ENCODE peak calls at places on chromosomes 4 and X, in nine cellular contexts. One of them, this sample, is unnamed.

GRCh38 chrX:72121381-72121780 is 10.3 kb downstream of the RTL5 start:
- DNase-seq in HT1080: peak
- DNase-seq in GM23248: peak
- DNase-seq in naive thymus-derived CD8-positive, alpha-beta T cell: no peak
- DNase-seq in psoas muscle: peak
- DNase-seq in AG09309: peak
- DNase-seq in activated CD8-positive, alpha-beta memory T cell treated with anti-CD3 and anti-CD28 coated beads for 1 hour: no peak
- DNase-seq in ureter: peak
- DNase-seq in NCI-H460: no peak
- DNase-seq in this sample: peak

GRCh38 chrX:130726661-130727060 is 176.3 kb downstream of the ENOX2 start:
- DNase-seq in AG09309: peak
- DNase-seq in psoas muscle: no peak
- DNase-seq in HT1080: peak
- DNase-seq in naive thymus-derived CD8-positive, alpha-beta T cell: no peak
- DNase-seq in NCI-H460: no peak
- DNase-seq in activated CD8-positive, alpha-beta memory T cell treated with anti-CD3 and anti-CD28 coated beads for 1 hour: no peak
- DNase-seq in ureter: no peak
- DNase-seq in GM23248: peak
- DNase-seq in this sample: no peak

GRCh38 chr4:114495471-114495928 is 103.1 kb upstream of the UGT8 start:
- DNase-seq in NCI-H460: no peak
- DNase-seq in activated CD8-positive, alpha-beta memory T cell treated with anti-CD3 and anti-CD28 coated beads for 1 hour: no peak
- DNase-seq in psoas muscle: no peak
- DNase-seq in GM23248: no peak
- DNase-seq in HT1080: no peak
- DNase-seq in ureter: no peak
- DNase-seq in naive thymus-derived CD8-positive, alpha-beta T cell: no peak
- DNase-seq in AG09309: no peak
- DNase-seq in this sample: no peak

GRCh38 chrX:86021652-86022289 is 25.6 kb downstream of the CHM start:
- DNase-seq in HT1080: no peak
- DNase-seq in psoas muscle: no peak
- DNase-seq in NCI-H460: no peak
- DNase-seq in GM23248: no peak
- DNase-seq in naive thymus-derived CD8-positive, alpha-beta T cell: no peak
- DNase-seq in ureter: no peak
- DNase-seq in activated CD8-positive, alpha-beta memory T cell treated with anti-CD3 and anti-CD28 coated beads for 1 hour: no peak
- DNase-seq in AG09309: no peak
- DNase-seq in this sample: no peak

GRCh38 chrX:3244203-3244743 is 102.2 kb downstream of the MXRA5 start:
- DNase-seq in ureter: no peak
- DNase-seq in activated CD8-positive, alpha-beta memory T cell treated with anti-CD3 and anti-CD28 coated beads for 1 hour: no peak
- DNase-seq in AG09309: peak
- DNase-seq in NCI-H460: no peak
- DNase-seq in GM23248: peak
- DNase-seq in naive thymus-derived CD8-positive, alpha-beta T cell: no peak
- DNase-seq in HT1080: peak
- DNase-seq in psoas muscle: no peak
- DNase-seq in this sample: no peak

GRCh38 chrX:119606508-119607389 is 525 bp upstream of the NKRF start:
- DNase-seq in GM23248: peak
- DNase-seq in naive thymus-derived CD8-positive, alpha-beta T cell: no peak
- DNase-seq in AG09309: peak
- DNase-seq in activated CD8-positive, alpha-beta memory T cell treated with anti-CD3 and anti-CD28 coated beads for 1 hour: no peak
- DNase-seq in NCI-H460: no peak
- DNase-seq in psoas muscle: no peak
- DNase-seq in ureter: no peak
- DNase-seq in HT1080: no peak
- DNase-seq in this sample: no peak

GRCh38 chrX:132744470-132744869 is 214.0 kb downstream of the HS6ST2 start:
- DNase-seq in HT1080: no peak
- DNase-seq in naive thymus-derived CD8-positive, alpha-beta T cell: no peak
- DNase-seq in activated CD8-positive, alpha-beta memory T cell treated with anti-CD3 and anti-CD28 coated beads for 1 hour: no peak
- DNase-seq in psoas muscle: no peak
- DNase-seq in ureter: no peak
- DNase-seq in NCI-H460: no peak
- DNase-seq in AG09309: no peak
- DNase-seq in GM23248: no peak
- DNase-seq in this sample: no peak

GRCh38 chrX:148192547-148192946 is 211.4 kb downstream of the FMR1NB start:
- DNase-seq in naive thymus-derived CD8-positive, alpha-beta T cell: no peak
- DNase-seq in ureter: no peak
- DNase-seq in AG09309: no peak
- DNase-seq in activated CD8-positive, alpha-beta memory T cell treated with anti-CD3 and anti-CD28 coated beads for 1 hour: no peak
- DNase-seq in NCI-H460: no peak
- DNase-seq in HT1080: no peak
- DNase-seq in psoas muscle: no peak
- DNase-seq in GM23248: no peak
- DNase-seq in this sample: no peak

GRCh38 chr4:148344382-148344781 is 97.8 kb downstream of the NR3C2 start:
- DNase-seq in psoas muscle: no peak
- DNase-seq in activated CD8-positive, alpha-beta memory T cell treated with anti-CD3 and anti-CD28 coated beads for 1 hour: no peak
- DNase-seq in AG09309: no peak
- DNase-seq in NCI-H460: no peak
- DNase-seq in GM23248: no peak
- DNase-seq in HT1080: no peak
- DNase-seq in naive thymus-derived CD8-positive, alpha-beta T cell: no peak
- DNase-seq in ureter: no peak
- DNase-seq in this sample: no peak

GRCh38 chr4:145935253-145936141 is 3.1 kb downstream of the ZNF827 start:
- DNase-seq in psoas muscle: peak
- DNase-seq in GM23248: peak
- DNase-seq in HT1080: peak
- DNase-seq in AG09309: no peak
- DNase-seq in activated CD8-positive, alpha-beta memory T cell treated with anti-CD3 and anti-CD28 coated beads for 1 hour: no peak
- DNase-seq in NCI-H460: no peak
- DNase-seq in ureter: peak
- DNase-seq in naive thymus-derived CD8-positive, alpha-beta T cell: peak
- DNase-seq in this sample: peak

GRCh38 chr4:10205223-10205622 is 88.6 kb upstream of the WDR1 start:
- DNase-seq in HT1080: peak
- DNase-seq in NCI-H460: no peak
- DNase-seq in activated CD8-positive, alpha-beta memory T cell treated with anti-CD3 and anti-CD28 coated beads for 1 hour: no peak
- DNase-seq in AG09309: no peak
- DNase-seq in naive thymus-derived CD8-positive, alpha-beta T cell: no peak
- DNase-seq in ureter: no peak
- DNase-seq in psoas muscle: no peak
- DNase-seq in GM23248: peak
- DNase-seq in this sample: no peak

GRCh38 chrX:39152106-39152649 is 350.9 kb downstream of the MID1IP1 start:
- DNase-seq in HT1080: no peak
- DNase-seq in naive thymus-derived CD8-positive, alpha-beta T cell: peak
- DNase-seq in GM23248: peak
- DNase-seq in AG09309: no peak
- DNase-seq in psoas muscle: peak
- DNase-seq in activated CD8-positive, alpha-beta memory T cell treated with anti-CD3 and anti-CD28 coated beads for 1 hour: no peak
- DNase-seq in NCI-H460: peak
- DNase-seq in ureter: no peak
- DNase-seq in this sample: peak

GRCh38 chrX:5117816-5118215 is 1110.9 kb downstream of the NLGN4X start:
- DNase-seq in activated CD8-positive, alpha-beta memory T cell treated with anti-CD3 and anti-CD28 coated beads for 1 hour: no peak
- DNase-seq in ureter: no peak
- DNase-seq in HT1080: no peak
- DNase-seq in AG09309: no peak
- DNase-seq in psoas muscle: no peak
- DNase-seq in NCI-H460: no peak
- DNase-seq in GM23248: no peak
- DNase-seq in naive thymus-derived CD8-positive, alpha-beta T cell: no peak
- DNase-seq in this sample: no peak

GRCh38 chrX:8607326-8607725 is 124.6 kb downstream of the ANOS1 start:
- DNase-seq in naive thymus-derived CD8-positive, alpha-beta T cell: no peak
- DNase-seq in activated CD8-positive, alpha-beta memory T cell treated with anti-CD3 and anti-CD28 coated beads for 1 hour: no peak
- DNase-seq in HT1080: peak
- DNase-seq in ureter: no peak
- DNase-seq in GM23248: peak
- DNase-seq in AG09309: no peak
- DNase-seq in psoas muscle: no peak
- DNase-seq in NCI-H460: peak
- DNase-seq in this sample: no peak

GRCh38 chr4:71709961-71710360 is 73.9 kb downstream of the GC start:
- DNase-seq in psoas muscle: no peak
- DNase-seq in AG09309: no peak
- DNase-seq in NCI-H460: no peak
- DNase-seq in GM23248: peak
- DNase-seq in naive thymus-derived CD8-positive, alpha-beta T cell: no peak
- DNase-seq in ureter: no peak
- DNase-seq in activated CD8-positive, alpha-beta memory T cell treated with anti-CD3 and anti-CD28 coated beads for 1 hour: no peak
- DNase-seq in HT1080: no peak
- DNase-seq in this sample: no peak

GRCh38 chrX:1031521-1032430 is 180.7 kb downstream of the CRLF2 start:
- DNase-seq in HT1080: no peak
- DNase-seq in psoas muscle: no peak
- DNase-seq in activated CD8-positive, alpha-beta memory T cell treated with anti-CD3 and anti-CD28 coated beads for 1 hour: no peak
- DNase-seq in naive thymus-derived CD8-positive, alpha-beta T cell: no peak
- DNase-seq in NCI-H460: no peak
- DNase-seq in AG09309: no peak
- DNase-seq in ureter: no peak
- DNase-seq in GM23248: no peak
- DNase-seq in this sample: no peak

GRCh38 chr4:153115322-153116100 is 88.7 kb upstream of the TRIM2 start:
- DNase-seq in activated CD8-positive, alpha-beta memory T cell treated with anti-CD3 and anti-CD28 coated beads for 1 hour: peak
- DNase-seq in NCI-H460: no peak
- DNase-seq in naive thymus-derived CD8-positive, alpha-beta T cell: peak
- DNase-seq in AG09309: peak
- DNase-seq in GM23248: peak
- DNase-seq in HT1080: peak
- DNase-seq in psoas muscle: no peak
- DNase-seq in ureter: no peak
- DNase-seq in this sample: no peak

GRCh38 chr4:40630335-40631021 is 814 bp upstream of the RBM47 start:
- DNase-seq in ureter: peak
- DNase-seq in NCI-H460: peak
- DNase-seq in HT1080: no peak
- DNase-seq in naive thymus-derived CD8-positive, alpha-beta T cell: no peak
- DNase-seq in psoas muscle: no peak
- DNase-seq in AG09309: no peak
- DNase-seq in GM23248: no peak
- DNase-seq in activated CD8-positive, alpha-beta memory T cell treated with anti-CD3 and anti-CD28 coated beads for 1 hour: no peak
- DNase-seq in this sample: no peak

GRCh38 chr4:40240040-40240653 is 43.3 kb downstream of the RHOH start:
- DNase-seq in naive thymus-derived CD8-positive, alpha-beta T cell: no peak
- DNase-seq in activated CD8-positive, alpha-beta memory T cell treated with anti-CD3 and anti-CD28 coated beads for 1 hour: no peak
- DNase-seq in psoas muscle: no peak
- DNase-seq in AG09309: no peak
- DNase-seq in ureter: no peak
- DNase-seq in GM23248: peak
- DNase-seq in NCI-H460: no peak
- DNase-seq in HT1080: peak
- DNase-seq in this sample: no peak

GRCh38 chr4:130632731-130633604 is 1537.0 kb downstream of the C4orf33 start:
- DNase-seq in GM23248: no peak
- DNase-seq in naive thymus-derived CD8-positive, alpha-beta T cell: no peak
- DNase-seq in NCI-H460: no peak
- DNase-seq in ureter: no peak
- DNase-seq in activated CD8-positive, alpha-beta memory T cell treated with anti-CD3 and anti-CD28 coated beads for 1 hour: no peak
- DNase-seq in psoas muscle: no peak
- DNase-seq in HT1080: peak
- DNase-seq in AG09309: no peak
- DNase-seq in this sample: no peak